ENCODE peak calls at places on chromosomes 16 and 17, in six cellular contexts. One of them, this sample, is unnamed.

GRCh38 chr17:74748279-74748528 is 224 bp upstream of the NHERF1 start:
- DNase-seq in RWPE1: no peak
- DNase-seq in uterus: no peak
- DNase-seq in pancreas: no peak
- DNase-seq in CD8-positive, alpha-beta T cell: no peak
- DNase-seq in fibroblast of villous mesenchyme: no peak
- DNase-seq in this sample: no peak

GRCh38 chr17:48995332-48995870 is 1.8 kb upstream of the IGF2BP1 start:
- DNase-seq in RWPE1: no peak
- DNase-seq in uterus: no peak
- DNase-seq in pancreas: no peak
- DNase-seq in CD8-positive, alpha-beta T cell: no peak
- DNase-seq in fibroblast of villous mesenchyme: no peak
- DNase-seq in this sample: no peak

GRCh38 chr17:71628306-71628705 is 492.5 kb upstream of the SOX9 start:
- DNase-seq in RWPE1: no peak
- DNase-seq in uterus: no peak
- DNase-seq in pancreas: no peak
- DNase-seq in CD8-positive, alpha-beta T cell: no peak
- DNase-seq in fibroblast of villous mesenchyme: no peak
- DNase-seq in this sample: no peak

GRCh38 chr17:40936437-40936971 is 942 bp downstream of the KRT23 start:
- DNase-seq in RWPE1: no peak
- DNase-seq in uterus: no peak
- DNase-seq in pancreas: peak
- DNase-seq in CD8-positive, alpha-beta T cell: no peak
- DNase-seq in fibroblast of villous mesenchyme: no peak
- DNase-seq in this sample: no peak

GRCh38 chr16:61926766-61927165 is 109.5 kb downstream of the CDH8 start:
- DNase-seq in RWPE1: no peak
- DNase-seq in uterus: no peak
- DNase-seq in pancreas: no peak
- DNase-seq in CD8-positive, alpha-beta T cell: no peak
- DNase-seq in fibroblast of villous mesenchyme: no peak
- DNase-seq in this sample: no peak

GRCh38 chr17:17494499-17495447 is 1.4 kb downstream of the RASD1 start:
- DNase-seq in RWPE1: no peak
- DNase-seq in uterus: peak
- DNase-seq in pancreas: peak
- DNase-seq in CD8-positive, alpha-beta T cell: no peak
- DNase-seq in fibroblast of villous mesenchyme: peak
- DNase-seq in this sample: no peak

GRCh38 chr16:56611281-56611833 is 3.0 kb downstream of the MT2A start:
- DNase-seq in RWPE1: no peak
- DNase-seq in uterus: peak
- DNase-seq in pancreas: peak
- DNase-seq in CD8-positive, alpha-beta T cell: no peak
- DNase-seq in fibroblast of villous mesenchyme: peak
- DNase-seq in this sample: no peak

GRCh38 chr17:81440511-81441244 is 45.4 kb downstream of the BAHCC1 start:
- DNase-seq in RWPE1: no peak
- DNase-seq in uterus: no peak
- DNase-seq in pancreas: no peak
- DNase-seq in CD8-positive, alpha-beta T cell: no peak
- DNase-seq in fibroblast of villous mesenchyme: no peak
- DNase-seq in this sample: no peak

GRCh38 chr17:2735896-2736295 is 13.6 kb downstream of the CCDC92B start:
- DNase-seq in RWPE1: no peak
- DNase-seq in uterus: no peak
- DNase-seq in pancreas: no peak
- DNase-seq in CD8-positive, alpha-beta T cell: no peak
- DNase-seq in fibroblast of villous mesenchyme: no peak
- DNase-seq in this sample: no peak

GRCh38 chr17:19412984-19413383 is 2.0 kb downstream of the RNF112 start:
- DNase-seq in RWPE1: no peak
- DNase-seq in uterus: no peak
- DNase-seq in pancreas: no peak
- DNase-seq in CD8-positive, alpha-beta T cell: no peak
- DNase-seq in fibroblast of villous mesenchyme: no peak
- DNase-seq in this sample: no peak

GRCh38 chr16:80150978-80151705 is 389.7 kb upstream of the DYNLRB2 start:
- DNase-seq in RWPE1: no peak
- DNase-seq in uterus: no peak
- DNase-seq in pancreas: no peak
- DNase-seq in CD8-positive, alpha-beta T cell: no peak
- DNase-seq in fibroblast of villous mesenchyme: peak
- DNase-seq in this sample: peak

GRCh38 chr17:56708220-56708567 is 114.7 kb downstream of the NOG start:
- DNase-seq in RWPE1: no peak
- DNase-seq in uterus: no peak
- DNase-seq in pancreas: no peak
- DNase-seq in CD8-positive, alpha-beta T cell: no peak
- DNase-seq in fibroblast of villous mesenchyme: no peak
- DNase-seq in this sample: no peak

DNA sequence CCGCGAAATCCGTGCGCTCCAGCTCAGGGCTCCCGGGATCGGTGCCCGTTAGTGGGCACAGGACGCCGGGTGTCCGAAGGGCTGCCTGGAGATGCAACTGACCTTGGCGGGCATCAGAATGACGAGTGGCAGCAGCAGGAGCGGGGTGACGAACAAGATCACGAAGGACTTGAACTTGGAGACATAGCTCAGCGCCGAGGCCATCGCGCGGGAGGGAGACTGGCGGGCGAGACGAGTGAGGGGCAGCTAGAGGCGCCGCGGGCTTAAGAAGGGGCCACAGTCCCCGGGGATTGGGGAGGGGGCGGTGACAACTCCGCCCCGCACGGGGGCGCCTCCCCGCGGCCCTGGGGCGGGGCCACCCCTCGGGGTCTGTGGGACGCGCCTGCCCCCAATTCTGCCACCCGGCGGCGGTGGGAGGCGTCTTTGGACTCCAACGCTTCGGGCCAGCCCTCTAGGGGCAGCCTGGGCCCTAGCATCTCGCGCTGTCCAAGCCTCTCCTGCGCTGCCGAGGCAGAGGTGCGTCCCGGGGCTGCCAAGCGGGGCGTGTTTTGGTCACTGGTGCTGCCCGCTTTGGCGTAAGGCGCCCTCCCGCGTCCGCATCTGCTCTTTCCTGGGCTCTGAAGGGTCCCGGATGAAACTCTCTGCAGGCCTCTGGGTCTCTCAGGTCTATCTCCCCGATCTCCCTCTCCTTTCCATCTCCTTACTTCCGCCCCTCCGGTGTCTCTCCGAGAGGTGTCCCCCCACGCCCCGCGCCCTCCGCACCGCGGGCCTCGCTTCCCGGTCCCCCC is at the start of gene SLC13A5:
- DNase-seq in RWPE1: no peak
- DNase-seq in uterus: no peak
- DNase-seq in pancreas: no peak
- DNase-seq in CD8-positive, alpha-beta T cell: no peak
- DNase-seq in fibroblast of villous mesenchyme: peak
- DNase-seq in this sample: no peak
- TF ChIP-seq CTCF in RWPE1: peak
- TF ChIP-seq CTCF in uterus: peak
- TF ChIP-seq CTCF in pancreas: no peak
- TF ChIP-seq CTCF in CD8-positive, alpha-beta T cell: no peak
- TF ChIP-seq CTCF in fibroblast of villous mesenchyme: peak
- TF ChIP-seq CTCF in this sample: peak

DNA sequence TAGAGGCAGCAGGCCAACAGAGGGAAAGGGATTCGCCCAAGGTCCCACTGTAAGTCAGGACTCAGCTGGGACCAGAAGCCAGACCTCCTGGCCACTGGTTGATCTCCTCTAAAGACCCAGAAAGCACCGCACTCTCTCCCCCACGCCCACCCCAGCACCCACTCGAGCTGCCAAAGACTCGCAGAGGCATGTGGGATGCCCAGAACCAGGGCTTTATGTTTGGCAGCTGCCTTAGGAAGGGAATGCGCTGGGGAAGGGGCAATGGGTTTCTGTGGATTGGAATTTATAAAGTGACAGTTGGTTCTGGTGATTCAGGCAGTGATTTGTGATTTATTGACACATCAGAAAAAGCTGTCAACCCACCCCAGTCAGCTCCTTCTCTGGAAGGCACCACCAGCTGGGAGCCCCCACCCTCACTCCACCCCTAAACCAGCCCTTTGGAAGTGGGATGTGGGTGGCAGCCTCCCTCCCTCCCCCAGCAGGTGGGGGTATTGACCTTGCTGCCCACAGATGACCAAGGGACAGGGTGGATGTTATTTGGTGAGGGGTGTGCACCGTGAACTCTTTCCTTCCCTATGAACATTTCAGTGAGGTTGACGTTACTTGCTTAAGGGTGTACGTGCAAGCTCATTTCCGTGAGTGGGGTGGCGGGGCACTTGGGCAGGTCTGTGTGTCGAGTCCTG is 76.6 kb upstream of the DNAJA2 start:
- DNase-seq in RWPE1: no peak
- DNase-seq in uterus: no peak
- DNase-seq in pancreas: no peak
- DNase-seq in CD8-positive, alpha-beta T cell: no peak
- DNase-seq in fibroblast of villous mesenchyme: no peak
- DNase-seq in this sample: no peak
- TF ChIP-seq CTCF in RWPE1: no peak
- TF ChIP-seq CTCF in uterus: no peak
- TF ChIP-seq CTCF in pancreas: no peak
- TF ChIP-seq CTCF in CD8-positive, alpha-beta T cell: no peak
- TF ChIP-seq CTCF in fibroblast of villous mesenchyme: no peak
- TF ChIP-seq CTCF in this sample: no peak

GRCh38 chr17:54749157-54749556 is 151.5 kb upstream of the TOM1L1 start:
- DNase-seq in RWPE1: no peak
- DNase-seq in uterus: no peak
- DNase-seq in pancreas: no peak
- DNase-seq in CD8-positive, alpha-beta T cell: no peak
- DNase-seq in fibroblast of villous mesenchyme: no peak
- DNase-seq in this sample: no peak

DNA sequence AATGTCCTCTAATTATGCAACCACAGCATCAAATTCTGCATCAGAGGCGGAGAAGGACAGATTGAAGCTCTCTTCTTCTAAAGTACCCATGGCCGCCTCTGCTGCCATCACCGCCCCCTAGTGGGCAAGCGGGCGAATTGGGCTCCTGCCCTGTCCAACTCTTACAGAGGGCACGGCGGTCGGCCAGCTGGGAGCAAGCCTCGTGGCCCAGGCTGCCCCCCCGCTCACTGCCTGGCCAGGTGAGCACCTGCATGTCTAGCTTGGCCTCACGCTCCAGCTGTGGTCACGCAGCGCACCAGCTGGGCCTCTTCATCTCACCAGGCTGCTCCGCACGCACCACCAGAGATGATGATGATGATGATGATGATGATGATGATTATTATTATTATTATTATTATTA is 146.1 kb upstream of the TOM1L1 start:
- DNase-seq in RWPE1: no peak
- DNase-seq in uterus: no peak
- DNase-seq in pancreas: no peak
- DNase-seq in CD8-positive, alpha-beta T cell: no peak
- DNase-seq in fibroblast of villous mesenchyme: no peak
- DNase-seq in this sample: no peak
- TF ChIP-seq CTCF in RWPE1: no peak
- TF ChIP-seq CTCF in uterus: no peak
- TF ChIP-seq CTCF in pancreas: no peak
- TF ChIP-seq CTCF in CD8-positive, alpha-beta T cell: no peak
- TF ChIP-seq CTCF in fibroblast of villous mesenchyme: no peak
- TF ChIP-seq CTCF in this sample: no peak

DNA sequence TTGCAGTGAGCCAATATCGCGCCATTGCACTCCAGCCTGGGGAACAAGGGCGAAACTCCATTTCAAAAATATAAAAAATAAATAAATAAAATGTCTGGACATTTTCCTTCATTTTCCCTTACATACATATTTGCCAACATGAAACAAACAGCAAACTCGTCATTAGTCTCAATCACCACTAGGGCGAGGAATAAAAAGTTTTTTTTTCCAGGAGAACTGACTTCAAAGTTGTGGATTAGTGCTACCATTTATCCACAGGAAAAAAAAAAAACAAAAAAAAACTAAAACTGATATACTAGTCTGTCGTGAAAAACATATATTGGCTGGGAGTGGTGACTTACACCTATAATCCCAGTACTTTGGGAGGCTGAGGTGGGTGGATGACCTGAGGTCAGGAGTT is 77.0 kb upstream of the MTMR4 start:
- DNase-seq in RWPE1: no peak
- DNase-seq in uterus: no peak
- DNase-seq in pancreas: no peak
- DNase-seq in CD8-positive, alpha-beta T cell: no peak
- DNase-seq in fibroblast of villous mesenchyme: no peak
- DNase-seq in this sample: no peak
- TF ChIP-seq CTCF in RWPE1: peak
- TF ChIP-seq CTCF in uterus: no peak
- TF ChIP-seq CTCF in pancreas: no peak
- TF ChIP-seq CTCF in CD8-positive, alpha-beta T cell: no peak
- TF ChIP-seq CTCF in fibroblast of villous mesenchyme: no peak
- TF ChIP-seq CTCF in this sample: no peak

DNA sequence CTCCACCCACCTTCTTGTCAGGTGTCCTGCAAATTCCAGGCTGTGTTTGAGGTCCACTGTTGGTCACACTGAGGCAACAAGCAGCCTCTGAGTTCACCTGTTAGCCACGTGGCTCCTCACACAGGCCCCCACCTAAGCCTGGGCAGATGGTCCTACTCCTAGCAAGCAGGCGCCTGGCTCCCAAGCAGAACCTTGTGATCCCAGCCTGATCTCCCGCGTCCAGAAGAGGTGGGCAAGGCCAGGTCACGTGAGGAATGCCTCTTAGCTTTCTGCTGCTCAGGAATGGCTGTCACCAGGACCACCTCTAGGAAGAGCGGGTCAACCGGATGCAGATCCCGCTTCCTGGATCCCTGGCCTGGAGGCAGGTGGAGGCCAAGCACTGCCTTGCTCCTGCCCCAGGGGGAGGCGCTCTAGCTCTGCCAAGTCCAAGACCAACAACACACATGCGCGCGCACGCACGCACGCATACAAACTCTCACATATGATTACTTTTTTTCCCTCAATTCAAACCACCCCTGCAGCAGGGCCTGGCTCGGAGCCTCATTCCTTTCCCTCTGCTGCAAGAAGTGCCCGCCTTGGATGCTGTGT is 9.5 kb downstream of the CYB561 start:
- DNase-seq in RWPE1: no peak
- DNase-seq in uterus: no peak
- DNase-seq in pancreas: peak
- DNase-seq in CD8-positive, alpha-beta T cell: no peak
- DNase-seq in fibroblast of villous mesenchyme: no peak
- DNase-seq in this sample: no peak
- TF ChIP-seq CTCF in RWPE1: no peak
- TF ChIP-seq CTCF in uterus: no peak
- TF ChIP-seq CTCF in pancreas: no peak
- TF ChIP-seq CTCF in CD8-positive, alpha-beta T cell: no peak
- TF ChIP-seq CTCF in fibroblast of villous mesenchyme: no peak
- TF ChIP-seq CTCF in this sample: no peak

DNA sequence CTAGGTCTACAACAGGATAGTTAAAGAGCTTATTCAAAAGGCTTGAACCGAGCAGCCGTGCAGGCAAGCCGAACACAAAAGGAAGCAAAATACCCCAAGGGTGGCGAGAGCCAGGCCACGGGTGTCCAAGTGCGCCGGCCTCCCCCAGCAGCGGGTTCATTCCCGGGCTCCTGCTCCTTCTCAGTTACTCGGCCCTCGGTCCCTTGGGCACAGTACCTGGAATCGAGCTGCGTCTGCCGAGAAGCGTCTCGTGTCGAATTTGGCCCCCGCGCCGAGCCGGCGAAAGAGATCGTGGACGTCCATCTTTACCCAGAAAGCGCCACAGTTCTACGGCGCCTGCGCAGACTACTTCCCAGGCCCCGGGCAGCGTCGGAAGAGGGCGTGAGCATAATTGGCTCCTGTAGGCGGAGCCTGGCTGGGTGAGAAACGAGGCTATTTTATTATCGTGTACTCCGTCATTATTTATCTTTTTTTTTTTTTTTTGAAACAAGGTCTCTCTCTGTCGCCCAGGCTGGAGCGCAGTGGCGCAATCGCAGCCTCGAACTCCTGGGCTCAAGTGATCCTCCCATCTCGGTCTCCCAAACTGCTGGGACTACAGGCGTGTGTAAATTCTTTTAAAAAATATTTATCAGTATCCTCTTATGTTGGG is at the start of gene DDX52:
- DNase-seq in RWPE1: peak
- DNase-seq in uterus: peak
- DNase-seq in pancreas: peak
- DNase-seq in CD8-positive, alpha-beta T cell: peak
- DNase-seq in fibroblast of villous mesenchyme: peak
- DNase-seq in this sample: peak
- TF ChIP-seq CTCF in RWPE1: no peak
- TF ChIP-seq CTCF in uterus: peak
- TF ChIP-seq CTCF in pancreas: no peak
- TF ChIP-seq CTCF in CD8-positive, alpha-beta T cell: no peak
- TF ChIP-seq CTCF in fibroblast of villous mesenchyme: no peak
- TF ChIP-seq CTCF in this sample: peak

This sample was measured in AG09319.